ENCODE peak calls at places on chromosomes 1 and 21, in six cellular contexts. X is GF-D8, G is GM13976, F is GM12891, A is GM20000, E is AG08395. H is an unnamed sample.

GRCh38 chr1:17995480-17995879 is 112.1 kb upstream of the IGSF21 start:
- DNase-seq in X (no peak), G (no peak), F (no peak), A (no peak), E (no peak), H (no peak)

GRCh38 chr21:25567472-25567871 is 39.8 kb downstream of the MRPL39 start:
- DNase-seq in X (no peak), G (no peak), F (no peak), A (no peak), E (no peak), H (no peak)

GRCh38 chr21:33196956-33197374 is 32.8 kb upstream of the IFNAR2 start:
- DNase-seq in X (peak), G (peak), F (no peak), A (peak), E (peak), H (peak)

GRCh38 chr1:183022202-183023145 is 746 bp upstream of the LAMC1 start:
- DNase-seq in X (no peak), G (peak), F (peak), A (peak), E (peak), H (peak)

GRCh38 chr1:225848044-225848955 is 33.9 kb downstream of the TMEM63A start:
- DNase-seq in X (no peak), G (peak), F (peak), A (peak), E (no peak), H (no peak)

GRCh38 chr1:24165500-24165899 is 21.6 kb downstream of the IFNLR1 start:
- DNase-seq in X (no peak), G (no peak), F (no peak), A (no peak), E (no peak), H (no peak)

GRCh38 chr1:45913183-45913924 is 109.9 kb downstream of the MAST2 start:
- DNase-seq in X (no peak), G (peak), F (no peak), A (no peak), E (peak), H (peak)

GRCh38 chr1:26078286-26079177 is 11.1 kb upstream of the TRIM63 start:
- DNase-seq in X (no peak), G (no peak), F (no peak), A (no peak), E (no peak), H (no peak)

GRCh38 chr1:197249324-197249723 is 18.7 kb upstream of the CRB1 start:
- DNase-seq in X (no peak), G (no peak), F (no peak), A (no peak), E (no peak), H (no peak)

H was measured in skeletal muscle cell.